ENCODE peak calls at places on chromosomes 5 and 9, in six cellular contexts. G is AG08395; T is Ammon's horn; S is T1000; F is T-helper 22 cell; H is CD8-positive, alpha-beta memory T cell. O is an unnamed sample.

GRCh38 chr5:36150676-36151433 is 832 bp downstream of the LMBRD2 start:
- DNase-seq in G (peak), F (no peak), H (peak), S (peak), T (peak), O (peak)

GRCh38 chr5:16894236-16895057 is 41.6 kb downstream of the MYO10 start:
- DNase-seq in H (no peak), T (no peak), S (peak), G (peak), F (no peak), O (no peak)

GRCh38 chr9:34995288-34996060 is 5.9 kb downstream of the DNAJB5 start:
- DNase-seq in G (peak), H (no peak), T (no peak), S (no peak), F (no peak), O (no peak)

GRCh38 chr9:128995791-128996190 is 32.3 kb downstream of the SH3GLB2 start:
- DNase-seq in G (no peak), F (no peak), H (no peak), T (no peak), S (no peak), O (no peak)

GRCh38 chr9:14412778-14413177 is 98.8 kb upstream of the NFIB start:
- DNase-seq in S (no peak), H (no peak), T (no peak), F (no peak), G (no peak), O (no peak)

GRCh38 chr5:116759860-116760644 is 185.4 kb upstream of the SEMA6A start:
- DNase-seq in H (no peak), G (no peak), T (no peak), F (no peak), S (no peak), O (no peak)

GRCh38 chr5:179166886-179167841 is 107.0 kb downstream of the ZNF354C start:
- DNase-seq in G (peak), S (no peak), T (peak), H (peak), F (no peak), O (peak)

GRCh38 chr5:169873642-169874041 is 106.7 kb downstream of the INSYN2B start:
- DNase-seq in H (no peak), S (no peak), F (no peak), T (peak), G (peak), O (no peak)

GRCh38 chr5:139232161-139232724 is 34.1 kb upstream of the SIL1 start:
- DNase-seq in G (no peak), T (no peak), S (no peak), F (no peak), H (no peak), O (no peak)

O was measured in naive thymus-derived CD4-positive, alpha-beta T cell.